ENCODE peak calls at places on chromosomes 3 and 15, in four cellular contexts. B, W, X and T are unnamed samples.

GRCh38 chr3:57163751-57164150 is 1.4 kb downstream of the IL17RD start:
- DNase-seq in B (no peak), W (no peak), X (no peak), T (no peak)

GRCh38 chr15:51726302-51727073 is 11.0 kb downstream of the LYSMD2 start:
- DNase-seq in B (no peak), W (peak), X (peak), T (peak)

GRCh38 chr15:29143909-29144308 is 125.7 kb downstream of the NSMCE3 start:
- DNase-seq in B (no peak), W (no peak), X (no peak), T (no peak)

GRCh38 chr3:146414010-146414409 is 55.4 kb downstream of the PLSCR2 start:
- DNase-seq in B (no peak), W (no peak), X (no peak), T (no peak)

GRCh38 chr15:90008607-90009006 is 7.5 kb downstream of the ZNF710 start:
- DNase-seq in B (no peak), W (no peak), X (no peak), T (no peak)

GRCh38 chr3:23739536-23739935 is 66.2 kb upstream of the UBE2E1 start:
- DNase-seq in B (no peak), W (no peak), X (no peak), T (no peak)

GRCh38 chr3:63674586-63674985 is 22.1 kb downstream of the SNTN start:
- DNase-seq in B (no peak), W (no peak), X (no peak), T (no peak)

GRCh38 chr3:44079916-44080315 is 161.8 kb upstream of the TOPAZ1 start:
- DNase-seq in B (no peak), W (no peak), X (no peak), T (no peak)

GRCh38 chr15:88106063-88106462 is 150.5 kb downstream of the NTRK3 start:
- DNase-seq in B (no peak), W (no peak), X (no peak), T (no peak)

GRCh38 chr3:14845180-14845579 is 26.4 kb downstream of the FGD5 start:
- DNase-seq in B (no peak), W (no peak), X (no peak), T (no peak)

GRCh38 chr3:156455839-156456238 is 99.1 kb downstream of the SSR3 start:
- DNase-seq in B (no peak), W (peak), X (peak), T (no peak)

GRCh38 chr15:99165956-99166689 is 61.2 kb downstream of the SYNM start:
- DNase-seq in B (no peak), W (no peak), X (no peak), T (no peak)

GRCh38 chr15:52678036-52678467 is 1.1 kb downstream of the ATOSA start:
- DNase-seq in B (peak), W (peak), X (peak), T (no peak)

GRCh38 chr3:71101581-71101980 is 481.9 kb downstream of the FOXP1 start:
- DNase-seq in B (no peak), W (no peak), X (no peak), T (no peak)

GRCh38 chr3:32340039-32340438 is 51.6 kb upstream of the CMTM7 start:
- DNase-seq in B (peak), W (peak), X (peak), T (peak)

GRCh38 chr15:47801522-47801921 is 84.2 kb downstream of the SEMA6D start:
- DNase-seq in B (no peak), W (no peak), X (no peak), T (no peak)

GRCh38 chr3:101828289-101828688 is 21.0 kb upstream of the NFKBIZ start:
- DNase-seq in B (no peak), W (no peak), X (no peak), T (no peak)

GRCh38 chr15:33985287-33985686 is 17.0 kb downstream of the CHRM5 start:
- DNase-seq in B (no peak), W (no peak), X (no peak), T (no peak)

GRCh38 chr15:52099654-52100272 is 12.8 kb downstream of the BCL2L10 start:
- DNase-seq in B (no peak), W (no peak), X (no peak), T (no peak)

GRCh38 chr15:74788716-74789151 is 6.9 kb downstream of the CSK start:
- DNase-seq in B (no peak), W (no peak), X (no peak), T (no peak)

GRCh38 chr15:88141490-88141889 is 115.0 kb downstream of the NTRK3 start:
- DNase-seq in B (no peak), W (no peak), X (no peak), T (no peak)

DNA sequence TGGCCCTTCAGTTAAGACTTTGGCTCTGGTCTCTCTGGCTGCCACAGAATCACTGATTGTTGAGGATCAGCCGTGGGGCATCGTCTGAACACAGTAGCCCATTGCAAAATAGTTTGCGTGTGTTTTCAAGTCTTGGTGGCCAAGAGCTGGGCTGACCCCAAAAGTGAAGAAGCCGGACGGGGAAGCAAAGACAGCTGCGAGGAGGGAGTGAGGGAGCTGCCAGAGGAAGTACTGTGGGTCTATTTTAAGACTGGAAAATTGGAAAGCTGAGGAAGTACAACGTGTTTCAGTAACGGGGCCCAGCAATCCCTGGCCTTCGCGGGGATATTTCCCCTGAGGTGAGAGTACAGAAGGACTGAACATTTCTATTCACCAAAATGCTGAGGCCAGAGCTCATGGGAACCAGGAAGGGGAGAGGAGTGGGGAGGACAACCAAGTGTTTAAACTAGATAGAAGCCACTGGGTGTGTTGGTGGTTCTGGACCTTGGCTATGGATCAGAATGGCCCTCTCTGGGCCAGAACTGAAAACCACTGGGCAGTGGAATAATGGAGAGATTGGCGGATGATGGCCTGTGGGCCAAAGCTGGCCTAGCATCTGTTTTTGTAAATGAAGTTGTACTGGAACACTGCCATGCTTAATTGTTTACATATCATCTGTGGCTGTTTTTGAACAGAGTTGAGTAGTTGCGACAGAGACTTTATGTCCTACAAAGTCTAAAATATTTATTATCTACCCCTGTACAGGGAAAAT is 34.1 kb upstream of the LIMD1 start:
- DNase-seq in B (no peak), W (no peak), X (no peak), T (no peak)
- H3K27ac ChIP-seq in B (no peak), W (no peak), X (no peak), T (no peak)

GRCh38 chr15:83498801-83499200 is 51.7 kb downstream of the SH3GL3 start:
- DNase-seq in B (no peak), W (no peak), X (no peak), T (no peak)
- TF ChIP-seq TCF7L2 in B (no peak), W (no peak), X (no peak), T (no peak)

GRCh38 chr3:13622356-13622755 is 73.4 kb downstream of the FBLN2 start:
- DNase-seq in B (no peak), W (no peak), X (no peak), T (no peak)
- H3K27ac ChIP-seq in B (no peak), W (no peak), X (no peak), T (no peak)

GRCh38 chr3:58835075-58835474 is 168.5 kb upstream of the FAM3D start:
- DNase-seq in B (no peak), W (no peak), X (no peak), T (no peak)

GRCh38 chr3:58839964-58840363 is 173.4 kb upstream of the FAM3D start:
- DNase-seq in B (no peak), W (no peak), X (no peak), T (no peak)

GRCh38 chr3:58837863-58838255 is 171.3 kb upstream of the FAM3D start:
- DNase-seq in B (no peak), W (no peak), X (no peak), T (no peak)

GRCh38 chr3:58839187-58839586 is 172.6 kb upstream of the FAM3D start:
- DNase-seq in B (no peak), W (peak), X (no peak), T (no peak)

DNA sequence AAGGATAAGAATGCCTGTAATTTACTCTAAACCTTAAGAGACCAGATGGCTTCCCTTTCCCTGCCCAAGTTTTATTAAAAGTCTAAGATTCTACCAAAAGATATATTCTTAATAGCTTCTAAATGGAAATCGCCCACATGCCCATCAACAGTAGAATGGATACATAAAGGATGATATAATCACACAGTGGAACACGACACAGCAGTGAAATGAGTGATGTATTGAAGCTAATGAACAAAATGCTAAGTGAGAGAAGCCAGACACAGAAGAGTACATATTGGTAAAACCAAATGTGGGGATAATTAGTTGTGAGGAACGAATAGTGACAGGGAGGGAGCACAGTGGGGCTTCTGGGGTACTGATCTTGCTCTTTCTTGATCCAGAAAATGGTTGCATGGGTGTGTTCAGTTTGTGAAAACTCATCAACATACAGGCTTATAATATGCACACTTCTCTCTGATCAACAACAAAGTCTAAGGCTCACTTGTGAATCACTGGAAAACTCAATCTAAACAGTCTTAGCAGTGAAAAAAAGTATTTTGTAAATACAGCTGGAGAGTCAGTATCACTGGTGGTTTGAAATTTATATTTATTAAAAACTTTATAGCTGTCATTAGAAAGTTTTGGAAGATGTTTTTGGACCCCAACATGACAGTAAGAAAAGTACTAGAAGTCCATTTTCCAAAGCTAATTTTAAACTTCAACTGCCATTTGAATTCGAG is 170.7 kb upstream of the FAM3D start:
- DNase-seq in B (no peak), W (no peak), X (no peak), T (no peak)
- TF ChIP-seq TCF7L2 in B (no peak), W (no peak), X (no peak), T (no peak)

DNA sequence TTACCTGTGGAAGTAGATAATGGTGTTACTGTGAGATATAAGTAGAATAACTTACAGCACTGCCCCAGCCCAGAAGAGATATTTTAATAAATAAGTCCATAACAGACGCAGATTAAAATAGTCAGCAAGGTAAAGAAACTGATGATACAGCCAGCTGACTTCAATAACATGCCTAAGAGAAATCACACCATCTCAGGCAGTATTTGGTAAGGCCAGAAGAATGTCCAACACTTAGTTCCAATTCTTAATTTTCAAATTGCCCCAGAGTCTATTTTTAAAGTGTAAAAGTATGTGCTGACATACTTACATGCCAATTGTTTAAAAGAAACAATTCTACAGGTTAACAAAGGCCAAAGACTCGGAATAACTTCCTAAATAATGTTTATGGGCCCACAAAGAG is 1.6 kb downstream of the GNB4 start:
- DNase-seq in B (no peak), W (no peak), X (no peak), T (no peak)
- H3K27ac ChIP-seq in B (no peak), W (no peak), X (no peak), T (no peak)

GRCh38 chr3:62095080-62095479 is 278.3 kb downstream of the FEZF2 start:
- DNase-seq in B (no peak), W (no peak), X (no peak), T (no peak)

GRCh38 chr3:62097121-62097520 is 276.2 kb downstream of the FEZF2 start:
- DNase-seq in B (no peak), W (no peak), X (no peak), T (no peak)

GRCh38 chr3:62095756-62096155 is 277.6 kb downstream of the FEZF2 start:
- DNase-seq in B (no peak), W (no peak), X (no peak), T (no peak)

GRCh38 chr3:62094461-62094860 is 278.9 kb downstream of the FEZF2 start:
- DNase-seq in B (no peak), W (no peak), X (no peak), T (no peak)

DNA sequence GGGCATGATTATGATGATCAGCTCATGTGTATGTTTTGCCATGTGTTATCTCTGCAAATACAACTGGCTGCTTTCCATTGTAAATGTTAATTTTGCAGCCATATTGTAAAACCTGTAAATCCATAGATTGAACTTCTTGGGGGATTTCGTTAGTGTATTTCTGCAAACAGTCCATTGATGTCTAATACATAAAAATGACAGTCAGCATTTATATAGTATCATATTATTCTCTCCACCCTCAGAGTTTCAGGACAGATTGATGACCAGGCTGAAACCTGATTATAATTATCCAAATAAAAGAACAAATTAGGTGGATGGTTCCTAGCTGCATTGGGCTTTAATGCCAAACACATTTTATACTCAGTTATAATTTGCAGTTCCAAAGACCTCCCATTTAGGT is 276.8 kb downstream of the FEZF2 start:
- DNase-seq in B (no peak), W (no peak), X (no peak), T (no peak)
- TF ChIP-seq TCF7L2 in B (no peak), W (no peak), X (no peak), T (no peak)

DNA sequence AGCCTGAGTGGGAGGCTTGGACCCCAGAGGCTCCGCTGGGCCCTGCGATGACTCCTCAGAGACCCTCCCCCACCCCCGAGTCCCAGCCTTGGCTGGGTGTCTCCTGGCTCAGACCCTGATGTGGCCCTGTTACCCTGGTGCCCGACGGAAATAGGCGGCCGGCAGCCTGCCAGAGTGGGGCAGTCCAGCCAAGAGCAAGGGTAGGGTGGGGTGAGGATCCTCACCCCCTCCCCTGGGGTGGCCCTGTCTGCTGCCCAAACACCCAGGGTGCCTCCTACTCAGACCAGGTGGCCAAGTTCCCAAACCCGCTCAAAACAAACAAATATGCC is 15.3 kb downstream of the TNK2 start:
- DNase-seq in B (no peak), W (no peak), X (no peak), T (no peak)
- H3K27ac ChIP-seq in B (no peak), W (no peak), X (no peak), T (no peak)

DNA sequence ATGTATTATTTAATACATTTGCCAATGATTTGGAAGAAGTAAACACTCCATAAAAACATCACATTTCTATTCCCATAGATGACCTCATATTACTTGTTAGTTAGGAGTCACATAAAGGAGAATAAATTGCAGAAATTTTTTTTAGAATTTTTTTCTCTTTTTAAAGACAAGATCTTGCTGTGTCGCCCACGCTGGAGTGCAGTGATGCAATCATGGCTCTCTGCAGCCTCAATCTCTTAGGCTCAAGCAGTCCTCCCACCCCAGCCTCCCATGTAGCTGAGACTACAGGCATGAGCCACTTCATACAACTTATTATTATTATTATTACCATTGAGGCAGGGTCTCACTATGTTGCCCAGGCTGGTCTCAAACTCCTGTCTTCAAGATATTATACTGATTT is 12.3 kb upstream of the USP8 start:
- DNase-seq in B (no peak), W (no peak), X (no peak), T (no peak)
- TF ChIP-seq TCF7L2 in B (no peak), W (no peak), X (no peak), T (no peak)

DNA sequence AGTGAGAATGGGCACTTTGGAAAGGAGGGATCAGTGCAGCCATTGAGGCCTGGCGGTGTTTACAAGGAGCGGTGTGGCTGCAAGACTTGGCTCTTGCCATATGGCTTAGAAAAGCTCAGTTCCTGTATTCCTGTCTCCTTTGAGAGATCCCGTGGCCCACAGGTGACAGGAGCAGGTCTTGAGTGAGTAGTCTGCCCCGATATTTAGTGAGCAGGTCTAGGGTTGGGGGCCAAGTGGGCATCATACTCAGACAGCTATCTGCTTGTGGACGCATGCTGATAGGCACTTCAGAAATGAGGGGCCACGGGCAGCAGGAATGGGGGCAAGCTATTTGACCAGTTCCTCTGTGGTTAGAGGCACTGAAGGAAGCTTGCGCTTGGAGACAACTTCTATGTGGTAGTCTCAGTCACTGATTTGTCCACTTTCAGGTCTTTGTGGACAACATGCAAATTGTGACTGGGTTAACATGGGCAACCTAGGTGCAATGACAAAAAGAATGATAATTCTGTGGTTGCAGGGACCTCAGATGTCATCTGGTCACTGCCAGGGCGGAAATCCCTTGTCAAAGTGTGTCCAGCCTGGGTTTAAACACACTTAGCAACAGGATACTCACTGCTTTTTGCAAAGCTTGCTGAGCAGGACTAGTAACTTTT is 1.1 kb downstream of the TMED3 start:
- DNase-seq in B (no peak), W (no peak), X (no peak), T (no peak)
- H3K27ac ChIP-seq in B (peak), W (peak), X (peak), T (peak)

DNA sequence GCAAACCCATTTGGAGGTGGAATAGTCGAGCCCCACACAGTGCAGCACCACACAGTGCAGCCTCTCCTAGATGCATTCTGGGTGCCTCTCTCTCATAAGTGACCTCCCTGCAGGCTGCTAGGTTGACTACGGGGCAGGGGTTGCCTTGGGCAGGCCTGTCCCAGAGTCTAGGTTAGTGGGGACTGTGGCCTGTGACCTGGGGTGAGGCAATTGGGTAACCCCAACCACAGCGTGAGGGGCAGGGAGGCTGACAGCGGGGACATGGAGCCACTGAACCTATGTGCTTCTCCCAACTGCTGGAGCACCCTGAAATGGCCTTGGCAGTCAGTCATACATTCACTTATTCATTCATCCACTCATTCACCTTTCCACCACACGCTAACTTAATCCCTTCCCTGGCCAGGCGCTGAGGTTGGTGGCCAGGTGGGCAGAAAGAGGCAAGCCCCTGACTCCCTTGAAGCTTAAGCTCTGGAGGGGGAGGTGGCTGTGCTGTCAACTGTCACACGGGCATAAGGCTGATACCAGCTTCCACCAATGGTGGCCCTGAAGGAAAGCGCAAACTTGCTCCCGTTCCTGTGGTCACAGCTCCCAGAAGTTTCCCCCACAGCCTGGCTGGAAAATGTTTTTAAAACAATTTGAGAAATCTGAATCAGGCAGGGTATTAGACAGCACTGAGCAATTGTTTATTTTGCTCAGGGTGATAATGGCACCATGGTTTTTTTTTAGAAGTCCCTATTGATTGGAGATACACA is 46.2 kb downstream of the WNT7A start:
- DNase-seq in B (no peak), W (no peak), X (no peak), T (no peak)
- TF ChIP-seq TCF7L2 in B (no peak), W (no peak), X (no peak), T (no peak)